ENCODE peak calls at places on chromosomes 2 and 18, in five cellular contexts. A, S, F, Q and D are unnamed samples.

GRCh38 chr2:200625958-200626363 is 40.1 kb downstream of the AOX1 start:
- DNase-seq in A (no peak), S (no peak), F (no peak), Q (no peak), D (no peak)

GRCh38 chr2:58553937-58554336 is 312.8 kb upstream of the FANCL start:
- DNase-seq in F (no peak), S (no peak), A (no peak), Q (no peak), D (no peak)

GRCh38 chr2:231288535-231289078 is 90.2 kb downstream of the ARMC9 start:
- DNase-seq in Q (no peak), F (no peak), A (no peak), S (no peak), D (no peak)

GRCh38 chr2:20421988-20422678 is 24.7 kb upstream of the RHOB start:
- DNase-seq in F (peak; percentile 97), Q (peak; percentile 93), A (no peak), S (no peak), D (peak; percentile 1)

GRCh38 chr18:77102246-77103040 is 30.1 kb downstream of the MBP start:
- DNase-seq in Q (no peak), S (no peak), A (no peak), F (no peak), D (no peak)

GRCh38 chr2:166074011-166074410 is 53.8 kb downstream of the SCN1A start:
- DNase-seq in A (no peak), S (no peak), F (no peak), Q (no peak), D (no peak)

GRCh38 chr2:143034292-143035074 is 94.7 kb upstream of the ARHGAP15 start:
- DNase-seq in S (peak; percentile 59), A (peak; percentile 69), Q (no peak), F (peak; percentile 50), D (peak; percentile 64)

GRCh38 chr2:200795044-200795443 is 16.7 kb upstream of the BZW1 start:
- DNase-seq in Q (peak; percentile 66), A (no peak), S (no peak), F (peak; percentile 50), D (no peak)

GRCh38 chr2:138602166-138602460 is 100.5 kb downstream of the SPOPL start:
- DNase-seq in Q (no peak), S (no peak), A (peak; percentile 82), F (no peak), D (no peak)

GRCh38 chr2:210503622-210504300 is 27.2 kb upstream of the LANCL1 start:
- DNase-seq in A (no peak), Q (no peak), F (no peak), S (no peak), D (no peak)

GRCh38 chr2:66443977-66444855 is 9.3 kb downstream of the MEIS1 start:
- DNase-seq in F (no peak), S (no peak), A (no peak), Q (peak; percentile 53), D (no peak)

GRCh38 chr2:100865819-100866462 is 46.0 kb downstream of the NPAS2 start:
- DNase-seq in F (no peak), Q (no peak), S (no peak), A (no peak), D (no peak)

GRCh38 chr2:88671786-88672427 is 19.6 kb upstream of the RPIA start:
- DNase-seq in S (no peak), A (peak; percentile 5), F (no peak), Q (no peak), D (peak; percentile 11)

GRCh38 chr2:30664761-30665358 is 142.4 kb downstream of the CAPN13 start:
- DNase-seq in S (no peak), A (no peak), F (no peak), Q (no peak), D (peak; percentile 21)

GRCh38 chr18:36330435-36331049 is 33.0 kb downstream of the FHOD3 start:
- DNase-seq in S (no peak), A (no peak), F (no peak), Q (no peak), D (no peak)

GRCh38 chr2:240798327-240798905 is 21.6 kb downstream of the KIF1A start:
- DNase-seq in A (no peak), F (peak; percentile 10), Q (no peak), S (no peak), D (no peak)

GRCh38 chr2:27369471-27370025 is 590 bp downstream of the EIF2B4 start:
- DNase-seq in S (no peak), Q (no peak), A (peak; percentile 12), F (peak; percentile 62), D (no peak)

GRCh38 chr2:112642961-112643360 is 2.8 kb upstream of the SLC20A1 start:
- DNase-seq in Q (no peak), A (no peak), F (no peak), S (no peak), D (no peak)

GRCh38 chr2:98830573-98831145 is 99.7 kb upstream of the MGAT4A start:
- DNase-seq in Q (no peak), S (no peak), A (no peak), F (no peak), D (no peak)

GRCh38 chr2:70918016-70918415 is 17.7 kb upstream of the ATP6V1B1 start:
- DNase-seq in S (no peak), Q (no peak), F (no peak), A (no peak), D (no peak)